ENCODE peak calls at places on chromosomes 1 and 21, in nine cellular contexts. A is upper lobe of left lung; Y is gastrocnemius medialis; S is CD8-positive, alpha-beta T cell; Z is left ventricle myocardium inferior; O is psoas muscle; D is mucosa of descending colon; R is neuronal stem cell; X is hepatocyte. I is an unnamed sample. For H3K4me1, the result is how much of the 10 kb centered on the place peaks cover.

GRCh38 chr21:41716756-41717155 is 50.1 kb downstream of the RIPK4 start:
- DNase-seq in A (no peak), Y (no peak), S (no peak), Z (no peak), O (no peak), D (no peak), R (no peak), X (no peak), I (no peak)

GRCh38 chr1:109161836-109162606 is 48.1 kb downstream of the ELAPOR1 start:
- DNase-seq in A (peak), Y (peak), S (peak), Z (peak), O (peak), D (no peak), R (no peak), X (peak), I (peak)

GRCh38 chr1:54027848-54028247 is 9.9 kb upstream of the LDLRAD1 start:
- DNase-seq in A (no peak), Y (no peak), S (no peak), Z (peak), O (no peak), D (no peak), R (no peak), X (peak), I (no peak)

GRCh38 chr1:67559222-67559700 is 125.7 kb upstream of the GADD45A start:
- DNase-seq in A (no peak), Y (peak), S (no peak), Z (peak), O (peak), D (peak), R (no peak), X (no peak), I (peak)

GRCh38 chr1:180842890-180843289 is 69.8 kb upstream of the KIAA1614 start:
- DNase-seq in A (no peak), Y (no peak), S (no peak), Z (no peak), O (no peak), D (no peak), R (no peak), X (no peak), I (no peak)

GRCh38 chr1:24374891-24375786 is 38.4 kb downstream of the STPG1 start:
- DNase-seq in A (no peak), Y (no peak), S (no peak), Z (no peak), O (no peak), D (no peak), R (peak), X (no peak), I (no peak)

GRCh38 chr1:78070758-78071157 is 25.0 kb downstream of the GIPC2 start:
- DNase-seq in A (no peak), Y (peak), S (no peak), Z (no peak), O (no peak), D (no peak), R (no peak), X (no peak), I (no peak)

GRCh38 chr1:240732390-240732789 is 120.4 kb upstream of the GREM2 start:
- DNase-seq in A (no peak), Y (no peak), S (no peak), Z (no peak), O (no peak), D (no peak), R (peak), X (peak), I (no peak)

GRCh38 chr1:80582980-80583379 is 1217.8 kb upstream of the ADGRL2 start:
- DNase-seq in A (no peak), Y (no peak), S (no peak), Z (no peak), O (no peak), D (no peak), R (no peak), X (no peak), I (no peak)

GRCh38 chr1:87141556-87141955 is 187.1 kb upstream of the LMO4 start:
- DNase-seq in A (no peak), Y (no peak), S (no peak), Z (no peak), O (no peak), D (no peak), R (no peak), X (no peak), I (no peak)

GRCh38 chr1:62735491-62736171 is 47.4 kb upstream of the DOCK7 start:
- DNase-seq in A (no peak), Y (no peak), S (no peak), Z (no peak), O (no peak), D (no peak), R (no peak), X (no peak), I (no peak)

GRCh38 chr1:201739492-201740085 is 89.4 kb upstream of the IPO9 start:
- DNase-seq in A (peak), Y (no peak), S (peak), Z (peak), O (peak), D (peak), R (no peak), X (peak), I (peak)

GRCh38 chr1:55190092-55190491 is 25.1 kb downstream of the USP24 start:
- DNase-seq in A (no peak), Y (no peak), S (no peak), Z (no peak), O (no peak), D (no peak), R (no peak), X (no peak), I (no peak)

GRCh38 chr1:102498929-102499328 is 502.2 kb upstream of the OLFM3 start:
- DNase-seq in A (no peak), Y (no peak), S (no peak), Z (no peak), O (no peak), D (no peak), R (no peak), X (no peak), I (no peak)

GRCh38 chr21:10425856-10426255 is 95.5 kb upstream of the TPTE start:
- DNase-seq in A (no peak), Y (no peak), S (no peak), Z (no peak), O (no peak), D (no peak), R (no peak), X (peak), I (no peak)

DNA sequence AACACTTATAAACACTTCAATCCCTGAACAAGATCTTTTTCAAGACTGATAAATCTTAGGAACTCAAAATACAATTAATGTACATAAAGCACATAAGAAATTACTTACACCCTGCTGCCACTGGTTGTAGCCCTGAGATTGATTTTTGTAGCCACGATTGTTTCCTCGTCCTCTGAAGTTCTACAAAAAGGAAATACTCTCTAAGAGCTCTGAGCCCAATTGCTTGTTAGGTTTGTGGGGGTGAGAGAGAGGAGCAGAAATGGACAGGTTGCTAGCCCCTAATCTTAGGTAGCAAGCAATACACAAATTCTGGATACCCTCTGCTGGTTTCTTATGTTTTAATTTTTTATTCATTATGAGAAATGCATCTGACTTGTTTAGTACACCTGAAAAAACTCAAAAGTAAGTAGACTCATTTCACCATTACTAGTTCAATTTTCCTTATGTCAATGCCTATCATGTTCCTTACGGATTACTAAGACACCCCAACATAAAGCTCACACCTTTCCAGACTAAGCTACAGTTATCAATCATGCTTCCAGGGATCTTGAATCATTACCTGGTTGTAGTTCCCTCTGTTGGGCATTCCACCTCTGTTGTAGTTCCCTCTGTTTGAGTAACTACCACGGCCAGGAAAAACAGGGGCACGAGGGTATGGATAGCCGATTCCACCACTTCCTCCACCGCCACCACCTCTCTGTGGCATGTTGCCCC is 9.3 kb downstream of the HNRNPU start:
- DNase-seq in A (no peak), Y (no peak), S (no peak), Z (no peak), O (no peak), D (no peak), R (no peak), X (no peak), I (no peak)
- H3K4me1 ChIP-seq in A (under half), Y (under half), S (half or more), Z (half or more), O (half or more), D (under half), R (under half), X (under half), I (under half)

GRCh38 chr1:31690921-31691320 is 12.9 kb downstream of the COL16A1 start:
- DNase-seq in A (no peak), Y (no peak), S (no peak), Z (no peak), O (no peak), D (no peak), R (no peak), X (no peak), I (no peak)

GRCh38 chr1:31689394-31689793 is 14.4 kb downstream of the COL16A1 start:
- DNase-seq in A (no peak), Y (no peak), S (no peak), Z (no peak), O (no peak), D (no peak), R (no peak), X (no peak), I (peak)

GRCh38 chr1:31689821-31690220 is 14.0 kb downstream of the COL16A1 start:
- DNase-seq in A (no peak), Y (no peak), S (no peak), Z (no peak), O (no peak), D (no peak), R (no peak), X (peak), I (peak)

GRCh38 chr1:31691951-31692350 is 11.9 kb downstream of the COL16A1 start:
- DNase-seq in A (no peak), Y (no peak), S (no peak), Z (no peak), O (no peak), D (no peak), R (no peak), X (no peak), I (peak)

GRCh38 chr1:31691446-31691845 is 12.4 kb downstream of the COL16A1 start:
- DNase-seq in A (no peak), Y (no peak), S (no peak), Z (no peak), O (no peak), D (no peak), R (no peak), X (no peak), I (peak)
- H3K4me1 ChIP-seq in A (under half), Y (under half), S (under half), Z (under half), O (under half), D (under half), R (under half), X (under half), I (under half)

GRCh38 chr1:8495928-8496401 is 178.1 kb downstream of the SLC45A1 start:
- DNase-seq in A (no peak), Y (no peak), S (no peak), Z (no peak), O (no peak), D (no peak), R (no peak), X (no peak), I (no peak)

GRCh38 chr1:8497196-8497878 is 179.4 kb downstream of the SLC45A1 start:
- DNase-seq in A (no peak), Y (no peak), S (no peak), Z (no peak), O (no peak), D (no peak), R (no peak), X (no peak), I (no peak)

GRCh38 chr1:8496473-8496872 is 178.6 kb downstream of the SLC45A1 start:
- DNase-seq in A (no peak), Y (no peak), S (peak), Z (no peak), O (no peak), D (no peak), R (no peak), X (no peak), I (no peak)

GRCh38 chr1:8494681-8495080 is 176.8 kb downstream of the SLC45A1 start:
- DNase-seq in A (no peak), Y (peak), S (no peak), Z (no peak), O (no peak), D (no peak), R (no peak), X (no peak), I (no peak)
- H3K4me1 ChIP-seq in A (under half), Y (under half), S (under half), Z (under half), O (under half), D (under half), R (under half), X (under half), I (under half)

GRCh38 chr1:153796786-153797659 is 21.8 kb downstream of the SLC27A3 start:
- DNase-seq in A (peak), Y (peak), S (peak), Z (peak), O (peak), D (peak), R (peak), X (peak), I (no peak)
- H3K4me1 ChIP-seq in A (under half), Y (under half), S (under half), Z (under half), O (under half), D (under half), R (under half), X (under half), I (under half)

GRCh38 chr1:47913225-47913823 is 83.9 kb downstream of the TRABD2B start:
- DNase-seq in A (no peak), Y (no peak), S (no peak), Z (no peak), O (no peak), D (no peak), R (no peak), X (no peak), I (no peak)
- H3K4me1 ChIP-seq in A (under half), Y (under half), S (under half), Z (under half), O (under half), D (under half), R (under half), X (under half), I (under half)

DNA sequence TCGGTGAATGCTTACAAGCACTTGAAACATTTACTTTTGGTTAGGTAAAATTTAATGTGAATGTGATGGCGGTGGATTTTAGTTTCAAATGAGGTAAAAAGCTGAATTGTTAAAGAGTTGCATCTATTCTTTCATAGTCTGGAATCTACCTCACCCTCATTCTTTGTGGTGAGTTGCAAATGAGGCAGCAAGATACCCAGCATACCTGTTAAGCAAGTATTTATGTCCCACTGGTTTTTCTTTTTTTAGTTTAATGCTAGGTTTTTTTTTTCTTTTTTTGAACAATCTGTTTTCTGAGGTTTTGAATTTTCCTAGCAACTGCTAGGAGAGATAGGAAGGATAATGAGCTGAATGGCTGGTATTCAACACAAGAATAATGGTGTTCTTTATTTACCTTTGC is 127.9 kb upstream of the CACYBP start:
- DNase-seq in A (no peak), Y (no peak), S (no peak), Z (no peak), O (no peak), D (no peak), R (no peak), X (no peak), I (no peak)
- H3K4me1 ChIP-seq in A (under half), Y (under half), S (under half), Z (under half), O (under half), D (under half), R (under half), X (under half), I (under half)

I was measured in kidney.